ENCODE peak calls at places on chromosome 13, in six cellular contexts. One of them, this sample, is unnamed.

GRCh38 chr13:72808917-72809500 is 27.1 kb downstream of the PIBF1 start:
- DNase-seq in thoracic aorta: no peak
- DNase-seq in tibial artery: no peak
- DNase-seq in fibroblast of lung: no peak
- DNase-seq in mesendoderm: peak; percentile 16
- DNase-seq in neuronal stem cell: peak; percentile 9
- DNase-seq in this sample: no peak

GRCh38 chr13:112441779-112442310 is 65.7 kb downstream of the SPACA7 start:
- DNase-seq in mesendoderm: no peak
- DNase-seq in tibial artery: no peak
- DNase-seq in thoracic aorta: no peak
- DNase-seq in fibroblast of lung: no peak
- DNase-seq in neuronal stem cell: no peak
- DNase-seq in this sample: no peak

GRCh38 chr13:102693781-102694180 is 1.1 kb downstream of the METTL21C start:
- DNase-seq in mesendoderm: no peak
- DNase-seq in tibial artery: no peak
- DNase-seq in neuronal stem cell: no peak
- DNase-seq in thoracic aorta: no peak
- DNase-seq in fibroblast of lung: peak; percentile 37
- DNase-seq in this sample: no peak

GRCh38 chr13:28035146-28035782 is 46.8 kb upstream of the URAD start:
- DNase-seq in thoracic aorta: no peak
- DNase-seq in fibroblast of lung: no peak
- DNase-seq in mesendoderm: peak; percentile 30
- DNase-seq in neuronal stem cell: no peak
- DNase-seq in tibial artery: no peak
- DNase-seq in this sample: no peak

GRCh38 chr13:32022292-32022691 is 9.3 kb upstream of the FRY start:
- DNase-seq in tibial artery: no peak
- DNase-seq in neuronal stem cell: no peak
- DNase-seq in thoracic aorta: no peak
- DNase-seq in mesendoderm: no peak
- DNase-seq in fibroblast of lung: no peak
- DNase-seq in this sample: no peak

GRCh38 chr13:84645196-84646071 is 763.2 kb upstream of the SLITRK1 start:
- DNase-seq in mesendoderm: peak; percentile 22
- DNase-seq in fibroblast of lung: peak; percentile 92
- DNase-seq in tibial artery: no peak
- DNase-seq in thoracic aorta: no peak
- DNase-seq in neuronal stem cell: no peak
- DNase-seq in this sample: no peak

GRCh38 chr13:111897178-111897845 is 169.6 kb upstream of the SOX1 start:
- DNase-seq in fibroblast of lung: no peak
- DNase-seq in tibial artery: peak; percentile 47
- DNase-seq in mesendoderm: no peak
- DNase-seq in neuronal stem cell: no peak
- DNase-seq in thoracic aorta: no peak
- DNase-seq in this sample: peak; percentile 31

GRCh38 chr13:111289251-111289650 is 31.2 kb upstream of the TEX29 start:
- DNase-seq in thoracic aorta: no peak
- DNase-seq in mesendoderm: no peak
- DNase-seq in neuronal stem cell: no peak
- DNase-seq in fibroblast of lung: no peak
- DNase-seq in tibial artery: no peak
- DNase-seq in this sample: no peak

GRCh38 chr13:102039264-102039663 is 362.6 kb downstream of the FGF14 start:
- DNase-seq in neuronal stem cell: no peak
- DNase-seq in tibial artery: no peak
- DNase-seq in mesendoderm: no peak
- DNase-seq in fibroblast of lung: no peak
- DNase-seq in thoracic aorta: no peak
- DNase-seq in this sample: no peak

GRCh38 chr13:24162604-24163003 is 2.1 kb downstream of the SPATA13 start:
- DNase-seq in fibroblast of lung: no peak
- DNase-seq in neuronal stem cell: no peak
- DNase-seq in mesendoderm: no peak
- DNase-seq in tibial artery: no peak
- DNase-seq in thoracic aorta: no peak
- DNase-seq in this sample: no peak

GRCh38 chr13:110470272-110471009 is 91.1 kb downstream of the RAB20 start:
- DNase-seq in neuronal stem cell: no peak
- DNase-seq in tibial artery: no peak
- DNase-seq in fibroblast of lung: no peak
- DNase-seq in mesendoderm: no peak
- DNase-seq in thoracic aorta: no peak
- DNase-seq in this sample: no peak

GRCh38 chr13:48304132-48304876 is 753 bp downstream of the RB1 start:
- DNase-seq in thoracic aorta: no peak
- DNase-seq in tibial artery: peak; percentile 68
- DNase-seq in mesendoderm: no peak
- DNase-seq in neuronal stem cell: peak; percentile 17
- DNase-seq in fibroblast of lung: peak; percentile 64
- DNase-seq in this sample: no peak

GRCh38 chr13:80341098-80341701 is at the start of gene SPRY2:
- DNase-seq in tibial artery: peak; percentile 96
- DNase-seq in thoracic aorta: peak; percentile 91
- DNase-seq in mesendoderm: peak; percentile 99
- DNase-seq in fibroblast of lung: peak; percentile 97
- DNase-seq in neuronal stem cell: peak; percentile 93
- DNase-seq in this sample: peak; percentile 100

GRCh38 chr13:22040810-22041364 is 370.0 kb downstream of the FGF9 start:
- DNase-seq in tibial artery: no peak
- DNase-seq in mesendoderm: peak; percentile 89
- DNase-seq in fibroblast of lung: no peak
- DNase-seq in thoracic aorta: no peak
- DNase-seq in neuronal stem cell: no peak
- DNase-seq in this sample: no peak

GRCh38 chr13:97285221-97285955 is 63.3 kb downstream of the MBNL2 start:
- DNase-seq in fibroblast of lung: peak; percentile 17
- DNase-seq in neuronal stem cell: no peak
- DNase-seq in tibial artery: no peak
- DNase-seq in thoracic aorta: no peak
- DNase-seq in mesendoderm: no peak
- DNase-seq in this sample: no peak
- H3K4me1 ChIP-seq in fibroblast of lung: peaks cover 11% of the 10 kb centered on the region
- H3K4me1 ChIP-seq in neuronal stem cell: peaks cover 2% of the 10 kb centered on the region
- H3K4me1 ChIP-seq in tibial artery: peaks cover 65% of the 10 kb centered on the region
- H3K4me1 ChIP-seq in thoracic aorta: peaks cover 41% of the 10 kb centered on the region
- H3K4me1 ChIP-seq in mesendoderm: no peaks in the 10 kb centered on the region
- H3K4me1 ChIP-seq in this sample: no peaks in the 10 kb centered on the region

GRCh38 chr13:66459143-66459542 is 771.0 kb downstream of the PCDH9 start:
- DNase-seq in neuronal stem cell: no peak
- DNase-seq in thoracic aorta: no peak
- DNase-seq in mesendoderm: no peak
- DNase-seq in tibial artery: no peak
- DNase-seq in fibroblast of lung: no peak
- DNase-seq in this sample: no peak
- H3K4me3 ChIP-seq in neuronal stem cell: no peak overlapping the region
- H3K4me3 ChIP-seq in thoracic aorta: no peak overlapping the region
- H3K4me3 ChIP-seq in mesendoderm: no peak overlapping the region
- H3K4me3 ChIP-seq in tibial artery: no peak overlapping the region
- H3K4me3 ChIP-seq in fibroblast of lung: no peak overlapping the region
- H3K4me3 ChIP-seq in this sample: no peak overlapping the region

DNA sequence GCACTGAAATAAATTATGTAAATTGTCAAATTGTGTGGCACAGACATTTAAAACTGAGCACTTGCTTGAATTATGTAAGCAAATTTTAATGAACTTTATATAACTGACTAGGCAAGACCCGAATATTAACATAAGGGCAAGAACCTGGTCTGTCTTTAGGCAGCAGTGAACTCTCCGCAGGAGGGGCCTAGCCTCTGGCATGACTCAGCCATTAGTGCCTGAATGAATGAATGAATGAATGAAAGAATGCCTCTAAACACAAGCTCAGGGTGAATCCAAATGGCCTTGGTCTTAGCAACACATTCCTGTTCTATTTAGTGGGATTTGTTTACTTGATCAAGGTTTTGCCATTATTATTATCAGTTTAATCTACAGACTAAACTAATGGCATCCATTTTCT is 654.7 kb upstream of the ARGLU1 start:
- DNase-seq in tibial artery: no peak
- DNase-seq in mesendoderm: peak; percentile 71
- DNase-seq in neuronal stem cell: no peak
- DNase-seq in thoracic aorta: no peak
- DNase-seq in fibroblast of lung: no peak
- DNase-seq in this sample: no peak
- H3K27me3 ChIP-seq in tibial artery: peaks cover 4% of the 10 kb centered on the region
- H3K27me3 ChIP-seq in mesendoderm: no peaks in the 10 kb centered on the region
- H3K27me3 ChIP-seq in neuronal stem cell: no peaks in the 10 kb centered on the region
- H3K27me3 ChIP-seq in thoracic aorta: no peaks in the 10 kb centered on the region
- H3K27me3 ChIP-seq in fibroblast of lung: no peaks in the 10 kb centered on the region
- H3K27me3 ChIP-seq in this sample: peaks cover 55% of the 10 kb centered on the region

GRCh38 chr13:70206671-70207070 is 98.4 kb upstream of the KLHL1 start:
- DNase-seq in thoracic aorta: no peak
- DNase-seq in fibroblast of lung: no peak
- DNase-seq in mesendoderm: no peak
- DNase-seq in tibial artery: no peak
- DNase-seq in neuronal stem cell: no peak
- DNase-seq in this sample: no peak

DNA sequence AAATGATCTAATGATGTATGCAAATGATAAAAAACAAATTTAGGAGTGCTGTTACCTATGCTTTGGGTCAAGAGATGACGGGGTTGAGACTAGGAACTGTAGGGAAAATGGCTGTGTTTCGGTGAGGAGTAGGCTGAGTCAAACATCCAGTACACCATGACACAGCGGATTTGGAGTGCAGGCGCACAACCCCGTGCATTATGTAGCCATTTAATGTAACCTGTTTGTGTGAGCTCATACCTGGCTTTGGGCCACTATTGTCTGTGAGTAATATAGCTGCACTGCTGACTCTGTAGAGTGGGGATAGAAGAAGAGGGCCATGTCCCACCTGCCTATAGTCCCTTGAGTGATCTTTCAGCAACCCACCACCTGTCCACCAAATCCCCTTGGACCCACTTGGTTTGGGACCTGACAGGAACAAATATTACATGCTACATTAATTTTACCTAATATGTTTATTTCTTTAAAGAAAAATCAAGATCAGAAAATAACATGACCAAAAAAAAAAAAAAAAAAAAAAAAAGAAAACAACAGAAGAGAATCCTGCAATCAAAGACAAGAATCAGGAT is 95.5 kb upstream of the KLHL1 start:
- DNase-seq in neuronal stem cell: no peak
- DNase-seq in tibial artery: no peak
- DNase-seq in fibroblast of lung: no peak
- DNase-seq in mesendoderm: peak; percentile 67
- DNase-seq in thoracic aorta: no peak
- DNase-seq in this sample: no peak
- H3K4me1 ChIP-seq in neuronal stem cell: no peaks in the 10 kb centered on the region
- H3K4me1 ChIP-seq in tibial artery: no peaks in the 10 kb centered on the region
- H3K4me1 ChIP-seq in fibroblast of lung: no peaks in the 10 kb centered on the region
- H3K4me1 ChIP-seq in mesendoderm: no peaks in the 10 kb centered on the region
- H3K4me1 ChIP-seq in thoracic aorta: no peaks in the 10 kb centered on the region
- H3K4me1 ChIP-seq in this sample: no peaks in the 10 kb centered on the region

GRCh38 chr13:99399623-99399974 is 92.4 kb upstream of the GPR183 start:
- DNase-seq in tibial artery: no peak
- DNase-seq in mesendoderm: no peak
- DNase-seq in fibroblast of lung: no peak
- DNase-seq in neuronal stem cell: no peak
- DNase-seq in thoracic aorta: no peak
- DNase-seq in this sample: no peak
- H3K4me3 ChIP-seq in tibial artery: no peak overlapping the region
- H3K4me3 ChIP-seq in mesendoderm: no peak overlapping the region
- H3K4me3 ChIP-seq in fibroblast of lung: no peak overlapping the region
- H3K4me3 ChIP-seq in neuronal stem cell: no peak overlapping the region
- H3K4me3 ChIP-seq in thoracic aorta: no peak overlapping the region
- H3K4me3 ChIP-seq in this sample: no peak overlapping the region

GRCh38 chr13:98845726-98846125 is 93.3 kb upstream of the SLC15A1 start:
- DNase-seq in tibial artery: no peak
- DNase-seq in neuronal stem cell: no peak
- DNase-seq in thoracic aorta: no peak
- DNase-seq in fibroblast of lung: no peak
- DNase-seq in mesendoderm: no peak
- DNase-seq in this sample: no peak
- H3K27me3 ChIP-seq in tibial artery: no peaks in the 10 kb centered on the region
- H3K27me3 ChIP-seq in neuronal stem cell: no peaks in the 10 kb centered on the region
- H3K27me3 ChIP-seq in thoracic aorta: no peaks in the 10 kb centered on the region
- H3K27me3 ChIP-seq in fibroblast of lung: no peaks in the 10 kb centered on the region
- H3K27me3 ChIP-seq in mesendoderm: no peaks in the 10 kb centered on the region
- H3K27me3 ChIP-seq in this sample: no peaks in the 10 kb centered on the region

GRCh38 chr13:82439159-82439904 is 1442.9 kb downstream of the SLITRK1 start:
- DNase-seq in fibroblast of lung: no peak
- DNase-seq in thoracic aorta: no peak
- DNase-seq in tibial artery: no peak
- DNase-seq in neuronal stem cell: no peak
- DNase-seq in mesendoderm: no peak
- DNase-seq in this sample: no peak
- H3K4me1 ChIP-seq in fibroblast of lung: no peaks in the 10 kb centered on the region
- H3K4me1 ChIP-seq in thoracic aorta: no peaks in the 10 kb centered on the region
- H3K4me1 ChIP-seq in tibial artery: no peaks in the 10 kb centered on the region
- H3K4me1 ChIP-seq in neuronal stem cell: no peaks in the 10 kb centered on the region
- H3K4me1 ChIP-seq in mesendoderm: no peaks in the 10 kb centered on the region
- H3K4me1 ChIP-seq in this sample: no peaks in the 10 kb centered on the region

This sample was measured in SJSA1.